ENCODE peak calls at places on chromosome 19, in ten cellular contexts. One of them, this sample, is unnamed.
A peak's percentile ranks its signal among the peaks of the same experiment; 100 is the strongest.

GRCh38 chr19:17454579-17454978 is 6.1 kb upstream of the TMEM221 start:
- DNase-seq in astrocyte: no peak
- DNase-seq in natural killer cell treated with Interleukin-12 subunit alpha and Interleukin-12 subunit beta and Interleukin-15 and Interleukin-18, amount 100 ng/mL, for 72 hours: no peak
- DNase-seq in Caki2: no peak
- DNase-seq in Calu3: no peak
- DNase-seq in NCI-H748 treated with DMSO at 0.1 percent for 48 hours: no peak
- DNase-seq in CD8-positive, alpha-beta memory T cell: no peak
- DNase-seq in activated CD4-positive, alpha-beta T cell treated with anti-CD3 and anti-CD28 coated beads, Interleukin-2, amount 50 U/mL, for 24 hours: no peak
- DNase-seq in effector memory CD8-positive, alpha-beta T cell: no peak
- DNase-seq in NCI-H446: no peak
- DNase-seq in this sample: no peak

GRCh38 chr19:54653181-54653809 is 9.5 kb upstream of the LILRB4 start:
- DNase-seq in CD8-positive, alpha-beta memory T cell: no peak
- DNase-seq in activated CD4-positive, alpha-beta T cell treated with anti-CD3 and anti-CD28 coated beads, Interleukin-2, amount 50 U/mL, for 24 hours: no peak
- DNase-seq in natural killer cell treated with Interleukin-12 subunit alpha and Interleukin-12 subunit beta and Interleukin-15 and Interleukin-18, amount 100 ng/mL, for 72 hours: no peak
- DNase-seq in NCI-H748 treated with DMSO at 0.1 percent for 48 hours: peak; percentile 12
- DNase-seq in NCI-H446: peak; percentile 18
- DNase-seq in Calu3: no peak
- DNase-seq in astrocyte: peak; percentile 1
- DNase-seq in effector memory CD8-positive, alpha-beta T cell: no peak
- DNase-seq in Caki2: peak; percentile 41
- DNase-seq in this sample: no peak

GRCh38 chr19:42069619-42070293 is at the start of gene GRIK5:
- DNase-seq in effector memory CD8-positive, alpha-beta T cell: no peak
- DNase-seq in natural killer cell treated with Interleukin-12 subunit alpha and Interleukin-12 subunit beta and Interleukin-15 and Interleukin-18, amount 100 ng/mL, for 72 hours: no peak
- DNase-seq in activated CD4-positive, alpha-beta T cell treated with anti-CD3 and anti-CD28 coated beads, Interleukin-2, amount 50 U/mL, for 24 hours: no peak
- DNase-seq in Caki2: no peak
- DNase-seq in NCI-H748 treated with DMSO at 0.1 percent for 48 hours: no peak
- DNase-seq in CD8-positive, alpha-beta memory T cell: no peak
- DNase-seq in astrocyte: no peak
- DNase-seq in NCI-H446: no peak
- DNase-seq in Calu3: no peak
- DNase-seq in this sample: no peak

GRCh38 chr19:39631178-39631577 is 24.5 kb upstream of the LGALS16 start:
- DNase-seq in CD8-positive, alpha-beta memory T cell: no peak
- DNase-seq in NCI-H748 treated with DMSO at 0.1 percent for 48 hours: no peak
- DNase-seq in NCI-H446: no peak
- DNase-seq in activated CD4-positive, alpha-beta T cell treated with anti-CD3 and anti-CD28 coated beads, Interleukin-2, amount 50 U/mL, for 24 hours: no peak
- DNase-seq in astrocyte: no peak
- DNase-seq in Calu3: no peak
- DNase-seq in effector memory CD8-positive, alpha-beta T cell: no peak
- DNase-seq in natural killer cell treated with Interleukin-12 subunit alpha and Interleukin-12 subunit beta and Interleukin-15 and Interleukin-18, amount 100 ng/mL, for 72 hours: no peak
- DNase-seq in Caki2: no peak
- DNase-seq in this sample: no peak

GRCh38 chr19:16541526-16542044 is 652 bp downstream of the CHERP start:
- DNase-seq in natural killer cell treated with Interleukin-12 subunit alpha and Interleukin-12 subunit beta and Interleukin-15 and Interleukin-18, amount 100 ng/mL, for 72 hours: no peak
- DNase-seq in activated CD4-positive, alpha-beta T cell treated with anti-CD3 and anti-CD28 coated beads, Interleukin-2, amount 50 U/mL, for 24 hours: no peak
- DNase-seq in effector memory CD8-positive, alpha-beta T cell: no peak
- DNase-seq in Caki2: no peak
- DNase-seq in CD8-positive, alpha-beta memory T cell: no peak
- DNase-seq in NCI-H446: no peak
- DNase-seq in Calu3: peak; percentile 4
- DNase-seq in astrocyte: no peak
- DNase-seq in NCI-H748 treated with DMSO at 0.1 percent for 48 hours: no peak
- DNase-seq in this sample: no peak

GRCh38 chr19:28217064-28217463 is 995.9 kb downstream of the UQCRFS1 start:
- DNase-seq in NCI-H446: no peak
- DNase-seq in activated CD4-positive, alpha-beta T cell treated with anti-CD3 and anti-CD28 coated beads, Interleukin-2, amount 50 U/mL, for 24 hours: no peak
- DNase-seq in Caki2: no peak
- DNase-seq in effector memory CD8-positive, alpha-beta T cell: no peak
- DNase-seq in Calu3: no peak
- DNase-seq in CD8-positive, alpha-beta memory T cell: no peak
- DNase-seq in natural killer cell treated with Interleukin-12 subunit alpha and Interleukin-12 subunit beta and Interleukin-15 and Interleukin-18, amount 100 ng/mL, for 72 hours: no peak
- DNase-seq in NCI-H748 treated with DMSO at 0.1 percent for 48 hours: no peak
- DNase-seq in astrocyte: no peak
- DNase-seq in this sample: no peak

GRCh38 chr19:39333507-39333906 is 2.3 kb downstream of the GMFG start:
- DNase-seq in Calu3: no peak
- DNase-seq in activated CD4-positive, alpha-beta T cell treated with anti-CD3 and anti-CD28 coated beads, Interleukin-2, amount 50 U/mL, for 24 hours: no peak
- DNase-seq in NCI-H748 treated with DMSO at 0.1 percent for 48 hours: no peak
- DNase-seq in Caki2: no peak
- DNase-seq in NCI-H446: no peak
- DNase-seq in astrocyte: no peak
- DNase-seq in effector memory CD8-positive, alpha-beta T cell: no peak
- DNase-seq in natural killer cell treated with Interleukin-12 subunit alpha and Interleukin-12 subunit beta and Interleukin-15 and Interleukin-18, amount 100 ng/mL, for 72 hours: no peak
- DNase-seq in CD8-positive, alpha-beta memory T cell: no peak
- DNase-seq in this sample: no peak

GRCh38 chr19:37987356-37988332 is 80.6 kb downstream of the SIPA1L3 start:
- DNase-seq in CD8-positive, alpha-beta memory T cell: no peak
- DNase-seq in activated CD4-positive, alpha-beta T cell treated with anti-CD3 and anti-CD28 coated beads, Interleukin-2, amount 50 U/mL, for 24 hours: no peak
- DNase-seq in Caki2: no peak
- DNase-seq in NCI-H748 treated with DMSO at 0.1 percent for 48 hours: no peak
- DNase-seq in effector memory CD8-positive, alpha-beta T cell: no peak
- DNase-seq in astrocyte: no peak
- DNase-seq in Calu3: no peak
- DNase-seq in natural killer cell treated with Interleukin-12 subunit alpha and Interleukin-12 subunit beta and Interleukin-15 and Interleukin-18, amount 100 ng/mL, for 72 hours: no peak
- DNase-seq in NCI-H446: no peak
- DNase-seq in this sample: no peak

GRCh38 chr19:48501961-48502719 is 9.5 kb downstream of the LMTK3 start:
- DNase-seq in CD8-positive, alpha-beta memory T cell: peak; percentile 56
- DNase-seq in astrocyte: no peak
- DNase-seq in Calu3: peak; percentile 88
- DNase-seq in effector memory CD8-positive, alpha-beta T cell: peak; percentile 58
- DNase-seq in Caki2: peak; percentile 99
- DNase-seq in activated CD4-positive, alpha-beta T cell treated with anti-CD3 and anti-CD28 coated beads, Interleukin-2, amount 50 U/mL, for 24 hours: no peak
- DNase-seq in NCI-H446: no peak
- DNase-seq in natural killer cell treated with Interleukin-12 subunit alpha and Interleukin-12 subunit beta and Interleukin-15 and Interleukin-18, amount 100 ng/mL, for 72 hours: peak; percentile 60
- DNase-seq in NCI-H748 treated with DMSO at 0.1 percent for 48 hours: peak; percentile 98
- DNase-seq in this sample: no peak

GRCh38 chr19:51407631-51408131 is 9.8 kb downstream of the SIGLEC10 start:
- DNase-seq in CD8-positive, alpha-beta memory T cell: peak; percentile 37
- DNase-seq in natural killer cell treated with Interleukin-12 subunit alpha and Interleukin-12 subunit beta and Interleukin-15 and Interleukin-18, amount 100 ng/mL, for 72 hours: peak; percentile 61
- DNase-seq in Caki2: no peak
- DNase-seq in activated CD4-positive, alpha-beta T cell treated with anti-CD3 and anti-CD28 coated beads, Interleukin-2, amount 50 U/mL, for 24 hours: no peak
- DNase-seq in astrocyte: no peak
- DNase-seq in effector memory CD8-positive, alpha-beta T cell: peak; percentile 36
- DNase-seq in NCI-H446: no peak
- DNase-seq in NCI-H748 treated with DMSO at 0.1 percent for 48 hours: no peak
- DNase-seq in Calu3: peak; percentile 57
- DNase-seq in this sample: no peak

GRCh38 chr19:58474291-58474996 is 1.7 kb upstream of the ZNF446 start:
- DNase-seq in Caki2: no peak
- DNase-seq in astrocyte: peak; percentile 89
- DNase-seq in NCI-H748 treated with DMSO at 0.1 percent for 48 hours: no peak
- DNase-seq in activated CD4-positive, alpha-beta T cell treated with anti-CD3 and anti-CD28 coated beads, Interleukin-2, amount 50 U/mL, for 24 hours: no peak
- DNase-seq in natural killer cell treated with Interleukin-12 subunit alpha and Interleukin-12 subunit beta and Interleukin-15 and Interleukin-18, amount 100 ng/mL, for 72 hours: no peak
- DNase-seq in CD8-positive, alpha-beta memory T cell: no peak
- DNase-seq in effector memory CD8-positive, alpha-beta T cell: no peak
- DNase-seq in Calu3: no peak
- DNase-seq in NCI-H446: no peak
- DNase-seq in this sample: peak; percentile 42

GRCh38 chr19:21362291-21362690 is 3.5 kb downstream of the ZNF738 start:
- DNase-seq in NCI-H446: no peak
- DNase-seq in CD8-positive, alpha-beta memory T cell: no peak
- DNase-seq in effector memory CD8-positive, alpha-beta T cell: no peak
- DNase-seq in Calu3: no peak
- DNase-seq in astrocyte: no peak
- DNase-seq in natural killer cell treated with Interleukin-12 subunit alpha and Interleukin-12 subunit beta and Interleukin-15 and Interleukin-18, amount 100 ng/mL, for 72 hours: no peak
- DNase-seq in Caki2: no peak
- DNase-seq in NCI-H748 treated with DMSO at 0.1 percent for 48 hours: no peak
- DNase-seq in activated CD4-positive, alpha-beta T cell treated with anti-CD3 and anti-CD28 coated beads, Interleukin-2, amount 50 U/mL, for 24 hours: no peak
- DNase-seq in this sample: no peak

GRCh38 chr19:56973713-56974553 is 133.4 kb upstream of the PEG3 start:
- DNase-seq in natural killer cell treated with Interleukin-12 subunit alpha and Interleukin-12 subunit beta and Interleukin-15 and Interleukin-18, amount 100 ng/mL, for 72 hours: no peak
- DNase-seq in Caki2: no peak
- DNase-seq in CD8-positive, alpha-beta memory T cell: no peak
- DNase-seq in NCI-H748 treated with DMSO at 0.1 percent for 48 hours: peak; percentile 30
- DNase-seq in NCI-H446: no peak
- DNase-seq in activated CD4-positive, alpha-beta T cell treated with anti-CD3 and anti-CD28 coated beads, Interleukin-2, amount 50 U/mL, for 24 hours: no peak
- DNase-seq in Calu3: no peak
- DNase-seq in effector memory CD8-positive, alpha-beta T cell: no peak
- DNase-seq in astrocyte: no peak
- DNase-seq in this sample: no peak

This sample was measured in AG04450.